ENCODE peak calls at places on chromosomes 16 and 17, in five cellular contexts. M is activated naive CD8-positive, alpha-beta T cell treated with anti-CD3 and anti-CD28 coated beads, Interleukin-2, amount 50 U/mL, for 24 hours; X is activated CD8-positive, alpha-beta T cell treated with anti-CD3 and anti-CD28 coated beads for 36 hours; D is K562; A is left lung. R is an unnamed sample.
A peak's percentile ranks its signal among the peaks of the same experiment; 100 is the strongest.

GRCh38 chr16:15948532-15949209 is 745 bp upstream of the ABCC1 start:
- ATAC-seq in M (no peak), A (peak; percentile 6), D (no peak), X (no peak), R (peak; percentile 13)

GRCh38 chr16:56732832-56733231 is 2.9 kb downstream of the NUP93 start:
- ATAC-seq in D (no peak), X (peak; percentile 71), A (no peak), M (peak; percentile 87), R (peak; percentile 70)

GRCh38 chr16:10896723-10897122 is 19.7 kb downstream of the CIITA start:
- ATAC-seq in M (no peak), X (no peak), D (no peak), A (peak; percentile 36), R (no peak)

GRCh38 chr17:69175812-69176517 is 34.3 kb upstream of the ABCA6 start:
- ATAC-seq in M (no peak), D (peak; percentile 83), X (no peak), A (peak; percentile 62), R (no peak)

GRCh38 chr16:83813818-83814653 is 6.3 kb downstream of the HSBP1 start:
- ATAC-seq in D (peak; percentile 57), X (no peak), A (peak; percentile 85), M (no peak), R (peak; percentile 21)

GRCh38 chr17:28404812-28405570 is 1.0 kb downstream of the SLC46A1 start:
- ATAC-seq in A (peak; percentile 3), X (no peak), M (no peak), D (no peak), R (no peak)

GRCh38 chr16:4231886-4232285 is 10.0 kb downstream of the SRL start:
- ATAC-seq in X (no peak), A (peak; percentile 17), M (no peak), D (peak; percentile 40), R (no peak)

GRCh38 chr17:29633886-29634285 is 11.2 kb upstream of the CORO6 start:
- ATAC-seq in X (no peak), D (no peak), M (no peak), A (no peak), R (no peak)

GRCh38 chr17:80474231-80474932 is 2.0 kb downstream of the NPTX1 start:
- ATAC-seq in A (peak; percentile 20), X (no peak), M (no peak), D (peak; percentile 52), R (no peak)

GRCh38 chr16:57884655-57885133 is 82.4 kb upstream of the KIFC3 start:
- ATAC-seq in M (no peak), A (no peak), X (no peak), D (no peak), R (no peak)

GRCh38 chr17:39903158-39903884 is 15.1 kb downstream of the GSDMB start:
- ATAC-seq in X (peak; percentile 98), A (no peak), M (peak; percentile 80), D (peak; percentile 100), R (peak; percentile 92)

GRCh38 chr16:88405325-88406060 is 22.7 kb downstream of the ZNF469 start:
- ATAC-seq in M (no peak), A (peak; percentile 56), X (no peak), D (no peak), R (no peak)

GRCh38 chr17:78891406-78892061 is 11.5 kb downstream of the CEP295NL start:
- ATAC-seq in M (no peak), X (no peak), A (peak; percentile 45), D (no peak), R (no peak)

GRCh38 chr16:9934723-9935508 is 247.3 kb downstream of the GRIN2A start:
- ATAC-seq in M (no peak), D (no peak), A (no peak), X (no peak), R (no peak)

GRCh38 chr17:67221062-67221998 is 23.7 kb downstream of the HELZ start:
- ATAC-seq in D (peak; percentile 72), X (peak; percentile 32), A (peak; percentile 71), M (no peak), R (no peak)

GRCh38 chr17:44130693-44131349 is 7.4 kb upstream of the HDAC5 start:
- ATAC-seq in X (no peak), M (no peak), D (no peak), A (no peak), R (no peak)

GRCh38 chr16:50198802-50199410 is 45.8 kb downstream of the TENT4B start:
- ATAC-seq in X (no peak), D (no peak), M (no peak), A (peak; percentile 72), R (no peak)

GRCh38 chr17:61221597-61222471 is 177.8 kb upstream of the TBX2 start:
- ATAC-seq in M (peak; percentile 58), D (no peak), X (peak; percentile 45), A (no peak), R (peak; percentile 73)

GRCh38 chr17:76969598-76970172 is 101.5 kb downstream of the MGAT5B start:
- ATAC-seq in M (no peak), X (no peak), A (peak; percentile 74), D (no peak), R (peak; percentile 68)

R was measured in activated T-helper 17 cell treated with anti-CD3 and anti-CD28 coated beads, Interleukin-2, amount 50 U/mL, for 72 hours.